ENCODE peak calls at places on chromosomes 7 and 10, in ten cellular contexts. V is kidney, Q is fibroblast of lung, M is uterus, L is transverse colon, R is tibial nerve, A is foreskin fibroblast, W is mucosa of descending colon, J is Panc1, Y is RWPE2. Z is an unnamed sample.

GRCh38 chr10:102455893-102456471 is 4.6 kb upstream of the C10orf95 start:
- DNase-seq in V (no peak), Q (peak), M (no peak), L (peak), R (no peak), A (peak), W (no peak), J (no peak), Y (no peak), Z (no peak)

GRCh38 chr10:61592581-61592980 is 70.1 kb upstream of the CABCOCO1 start:
- DNase-seq in V (no peak), Q (no peak), M (no peak), L (no peak), R (no peak), A (no peak), W (no peak), J (no peak), Y (no peak), Z (peak)

GRCh38 chr10:126208736-126209317 is 179.4 kb downstream of the ADAM12 start:
- DNase-seq in V (no peak), Q (peak), M (no peak), L (no peak), R (no peak), A (no peak), W (no peak), J (no peak), Y (no peak), Z (peak)

GRCh38 chr7:101113860-101114259 is 13.0 kb upstream of the SERPINE1 start:
- DNase-seq in V (no peak), Q (no peak), M (no peak), L (no peak), R (no peak), A (no peak), W (no peak), J (no peak), Y (no peak), Z (no peak)

GRCh38 chr10:115045516-115045915 is 47.6 kb upstream of the ATRNL1 start:
- DNase-seq in V (no peak), Q (no peak), M (no peak), L (no peak), R (no peak), A (no peak), W (no peak), J (no peak), Y (no peak), Z (no peak)

GRCh38 chr7:22549667-22550513 is 49.9 kb upstream of the STEAP1B start:
- DNase-seq in V (no peak), Q (peak), M (no peak), L (no peak), R (no peak), A (no peak), W (no peak), J (no peak), Y (peak), Z (peak)

GRCh38 chr10:70135046-70135445 is 2.4 kb upstream of the AIFM2 start:
- DNase-seq in V (no peak), Q (no peak), M (no peak), L (no peak), R (no peak), A (no peak), W (no peak), J (no peak), Y (no peak), Z (no peak)

GRCh38 chr7:140672382-140673062 is at the start of gene ADCK2:
- DNase-seq in V (peak), Q (no peak), M (peak), L (peak), R (no peak), A (no peak), W (peak), J (no peak), Y (no peak), Z (peak)

GRCh38 chr10:127774771-127775559 is 38.0 kb downstream of the FOXI2 start:
- DNase-seq in V (no peak), Q (no peak), M (no peak), L (no peak), R (no peak), A (no peak), W (no peak), J (no peak), Y (no peak), Z (no peak)

GRCh38 chr7:135406908-135407307 is 103.0 kb downstream of the CNOT4 start:
- DNase-seq in V (no peak), Q (no peak), M (no peak), L (no peak), R (no peak), A (no peak), W (no peak), J (no peak), Y (no peak), Z (no peak)

GRCh38 chr7:156777364-156778069 is 115.5 kb downstream of the LMBR1 start:
- DNase-seq in V (no peak), Q (peak), M (no peak), L (no peak), R (no peak), A (no peak), W (no peak), J (no peak), Y (no peak), Z (no peak)

GRCh38 chr7:150791304-150791703 is 8.9 kb downstream of the TMEM176B start:
- DNase-seq in V (no peak), Q (no peak), M (no peak), L (no peak), R (no peak), A (no peak), W (no peak), J (no peak), Y (no peak), Z (no peak)

GRCh38 chr10:82278401-82279182 is 403.6 kb downstream of the NRG3 start:
- DNase-seq in V (no peak), Q (no peak), M (no peak), L (peak), R (no peak), A (no peak), W (no peak), J (no peak), Y (no peak), Z (no peak)

DNA sequence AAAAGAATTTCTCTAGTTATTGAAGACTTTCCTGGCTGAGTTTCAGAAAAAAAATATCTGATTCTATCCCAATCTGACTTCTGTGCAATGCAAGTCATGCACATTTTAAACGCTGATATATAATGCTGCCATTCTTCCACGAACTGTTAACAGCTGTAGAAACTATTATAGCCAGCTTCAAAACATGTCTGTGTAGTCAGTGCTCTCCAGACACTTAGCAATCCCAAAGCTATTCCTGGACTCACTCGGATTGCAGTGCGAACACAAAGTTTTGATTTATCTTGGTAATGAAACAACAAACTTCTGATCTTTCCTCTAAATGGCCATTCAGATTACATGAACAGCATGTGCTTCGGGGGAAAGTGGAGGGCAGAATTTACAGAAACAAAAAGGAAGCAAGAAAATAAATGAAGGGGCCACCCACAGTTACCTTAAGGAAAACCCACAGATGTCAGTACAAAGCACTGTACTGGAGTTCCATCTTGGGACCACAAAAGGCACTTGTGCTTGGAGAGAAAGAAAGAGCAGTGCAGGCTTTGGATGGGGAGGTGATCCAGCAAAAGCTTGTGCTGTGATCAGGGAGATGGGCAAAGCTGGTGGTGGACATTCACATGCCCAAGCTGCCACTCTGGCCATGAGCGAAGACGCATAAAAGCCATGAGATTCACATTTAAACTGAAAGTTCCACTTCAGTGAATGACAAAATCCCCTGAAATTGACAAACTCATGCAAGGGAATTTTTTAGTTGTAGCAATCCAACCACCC is 32.2 kb upstream of the ADO start:
- DNase-seq in V (no peak), Q (peak), M (no peak), L (no peak), R (no peak), A (peak), W (no peak), J (no peak), Y (no peak), Z (no peak)
- H3K4me3 ChIP-seq in V (no peak), Q (no peak), M (no peak), L (no peak), R (no peak), A (no peak), W (no peak), J (no peak), Y (no peak), Z (no peak)

DNA sequence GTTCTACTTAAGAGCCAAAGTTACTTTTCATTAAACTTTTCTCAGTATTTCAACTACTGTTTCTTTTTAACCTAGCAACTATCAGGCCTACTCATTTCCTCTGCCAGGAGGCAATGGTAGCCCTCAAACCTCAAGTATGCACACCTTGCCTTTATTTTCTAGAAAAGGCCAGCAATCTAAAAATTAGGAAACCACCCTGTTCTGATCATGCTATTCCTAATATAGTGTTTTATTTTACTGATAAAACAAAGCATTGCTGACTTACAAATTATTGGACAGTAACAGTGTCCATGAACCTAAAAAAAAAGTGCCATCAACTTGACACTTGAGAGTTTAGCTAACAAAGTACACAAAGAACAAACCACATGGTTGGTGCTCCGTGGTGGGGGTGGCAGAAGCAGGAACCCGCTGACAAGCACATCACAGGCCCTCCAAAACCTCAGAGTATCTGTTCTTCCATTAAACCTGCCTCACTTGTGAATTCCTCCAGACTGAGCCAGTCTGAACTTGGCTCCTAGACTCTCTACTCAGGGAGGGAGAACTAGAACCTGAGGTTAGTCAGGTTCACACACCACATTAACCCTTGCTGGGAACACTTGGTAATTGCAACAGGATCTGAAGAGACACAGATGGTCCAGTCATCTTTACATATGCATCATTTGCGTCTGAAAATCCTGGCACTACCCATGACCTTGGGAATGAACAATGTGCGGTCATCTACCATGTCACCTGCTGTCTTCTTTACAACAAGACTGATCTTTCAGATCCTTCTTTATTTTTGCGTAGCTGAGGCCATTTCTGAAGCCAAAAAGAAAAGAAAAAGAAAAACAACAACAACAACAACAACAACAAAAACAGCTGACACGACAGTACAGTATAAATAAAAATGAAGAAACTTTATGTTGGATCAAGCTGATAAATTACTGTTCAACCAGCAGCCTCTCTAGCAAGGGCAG is 31.9 kb downstream of the PIP4K2A start:
- DNase-seq in V (no peak), Q (peak), M (no peak), L (peak), R (no peak), A (peak), W (no peak), J (peak), Y (no peak), Z (no peak)
- H3K4me3 ChIP-seq in V (no peak), Q (no peak), M (no peak), L (no peak), R (no peak), A (no peak), W (no peak), J (no peak), Y (no peak), Z (no peak)

GRCh38 chr7:12635830-12636229 is 51.6 kb upstream of the ARL4A start:
- DNase-seq in V (no peak), Q (no peak), M (no peak), L (peak), R (no peak), A (no peak), W (no peak), J (no peak), Y (no peak), Z (no peak)
- H3K4me3 ChIP-seq in V (no peak), Q (peak), M (no peak), L (no peak), R (no peak), A (no peak), W (no peak), J (no peak), Y (peak), Z (no peak)

GRCh38 chr10:12348341-12348869 is 942 bp upstream of the CAMK1D start:
- DNase-seq in V (peak), Q (no peak), M (peak), L (peak), R (no peak), A (no peak), W (no peak), J (no peak), Y (no peak), Z (no peak)
- H3K4me3 ChIP-seq in V (no peak), Q (peak), M (peak), L (peak), R (peak), A (peak), W (peak), J (peak), Y (peak), Z (peak)

GRCh38 chr7:29839302-29839701 is 33.0 kb downstream of the WIPF3 start:
- DNase-seq in V (no peak), Q (peak), M (peak), L (peak), R (no peak), A (peak), W (no peak), J (no peak), Y (no peak), Z (no peak)
- H3K4me3 ChIP-seq in V (no peak), Q (no peak), M (no peak), L (no peak), R (no peak), A (no peak), W (no peak), J (no peak), Y (no peak), Z (no peak)

GRCh38 chr10:98030991-98031431 is 590 bp upstream of the CRTAC1 start:
- DNase-seq in V (peak), Q (peak), M (no peak), L (no peak), R (no peak), A (no peak), W (no peak), J (no peak), Y (no peak), Z (no peak)

GRCh38 chr10:98031440-98031839 is 1.0 kb upstream of the CRTAC1 start:
- DNase-seq in V (no peak), Q (no peak), M (no peak), L (no peak), R (no peak), A (no peak), W (no peak), J (no peak), Y (no peak), Z (no peak)

GRCh38 chr10:98030093-98030821 is at the start of gene CRTAC1:
- DNase-seq in V (peak), Q (peak), M (peak), L (peak), R (peak), A (peak), W (no peak), J (no peak), Y (no peak), Z (peak)

GRCh38 chr10:98028168-98028770 is 2.2 kb downstream of the CRTAC1 start:
- DNase-seq in V (no peak), Q (peak), M (peak), L (peak), R (no peak), A (no peak), W (no peak), J (peak), Y (no peak), Z (peak)

GRCh38 chr10:98029149-98030092 is 1.0 kb downstream of the CRTAC1 start:
- DNase-seq in V (peak), Q (no peak), M (no peak), L (no peak), R (no peak), A (no peak), W (no peak), J (no peak), Y (no peak), Z (no peak)
- H3K4me3 ChIP-seq in V (no peak), Q (no peak), M (peak), L (peak), R (peak), A (no peak), W (no peak), J (peak), Y (no peak), Z (no peak)

DNA sequence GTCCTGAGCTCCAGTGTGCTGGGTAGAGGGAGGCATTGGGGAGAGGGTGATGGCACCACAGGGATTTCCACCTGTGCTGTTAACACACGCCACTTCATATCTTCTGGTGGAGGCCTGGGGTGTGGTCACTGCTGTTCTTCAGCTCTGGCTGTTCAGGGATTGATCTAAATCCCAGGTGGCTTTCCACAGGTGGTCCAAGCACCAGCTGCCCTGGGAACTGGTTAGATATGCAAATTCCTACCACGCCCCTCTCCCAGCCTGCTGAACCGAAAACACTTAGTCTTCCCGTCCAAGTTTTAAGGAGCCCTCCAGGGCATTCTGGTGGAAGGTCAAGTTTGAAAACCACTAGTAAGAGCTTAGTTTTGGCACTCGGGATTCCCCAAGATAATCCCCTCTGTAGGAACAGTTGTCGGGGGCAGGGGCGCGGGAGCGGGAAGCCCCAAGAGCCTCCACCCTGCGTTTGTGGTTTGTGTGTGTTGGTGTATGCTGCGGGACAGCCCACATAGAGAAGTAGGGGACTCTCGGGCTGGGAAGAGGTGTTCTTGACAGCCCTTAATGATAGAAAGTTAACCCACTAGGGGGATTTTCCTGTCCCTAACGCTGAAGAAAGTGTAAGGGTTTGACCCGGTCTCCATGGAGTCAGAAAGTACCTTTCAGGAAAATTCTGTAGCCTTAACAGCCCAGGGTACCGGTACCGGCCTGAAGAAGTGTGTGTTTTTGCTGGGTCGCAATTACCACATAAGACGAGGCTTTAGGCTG is 5.1 kb downstream of the DEPP1 start:
- DNase-seq in V (no peak), Q (no peak), M (peak), L (no peak), R (peak), A (no peak), W (no peak), J (no peak), Y (no peak), Z (peak)
- H3K4me3 ChIP-seq in V (no peak), Q (no peak), M (no peak), L (no peak), R (peak), A (no peak), W (no peak), J (no peak), Y (no peak), Z (no peak)

GRCh38 chr7:130912910-130913720 is 179.1 kb upstream of the KLF14 start:
- DNase-seq in V (peak), Q (peak), M (peak), L (peak), R (peak), A (peak), W (peak), J (peak), Y (peak), Z (peak)

GRCh38 chr7:130909161-130909836 is 175.3 kb upstream of the KLF14 start:
- DNase-seq in V (no peak), Q (no peak), M (no peak), L (no peak), R (no peak), A (no peak), W (no peak), J (no peak), Y (no peak), Z (no peak)

GRCh38 chr7:130912086-130912909 is 178.3 kb upstream of the KLF14 start:
- DNase-seq in V (no peak), Q (peak), M (no peak), L (no peak), R (no peak), A (no peak), W (no peak), J (peak), Y (no peak), Z (peak)

GRCh38 chr7:130909881-130910672 is 176.1 kb upstream of the KLF14 start:
- DNase-seq in V (no peak), Q (peak), M (no peak), L (no peak), R (no peak), A (no peak), W (no peak), J (peak), Y (no peak), Z (no peak)

DNA sequence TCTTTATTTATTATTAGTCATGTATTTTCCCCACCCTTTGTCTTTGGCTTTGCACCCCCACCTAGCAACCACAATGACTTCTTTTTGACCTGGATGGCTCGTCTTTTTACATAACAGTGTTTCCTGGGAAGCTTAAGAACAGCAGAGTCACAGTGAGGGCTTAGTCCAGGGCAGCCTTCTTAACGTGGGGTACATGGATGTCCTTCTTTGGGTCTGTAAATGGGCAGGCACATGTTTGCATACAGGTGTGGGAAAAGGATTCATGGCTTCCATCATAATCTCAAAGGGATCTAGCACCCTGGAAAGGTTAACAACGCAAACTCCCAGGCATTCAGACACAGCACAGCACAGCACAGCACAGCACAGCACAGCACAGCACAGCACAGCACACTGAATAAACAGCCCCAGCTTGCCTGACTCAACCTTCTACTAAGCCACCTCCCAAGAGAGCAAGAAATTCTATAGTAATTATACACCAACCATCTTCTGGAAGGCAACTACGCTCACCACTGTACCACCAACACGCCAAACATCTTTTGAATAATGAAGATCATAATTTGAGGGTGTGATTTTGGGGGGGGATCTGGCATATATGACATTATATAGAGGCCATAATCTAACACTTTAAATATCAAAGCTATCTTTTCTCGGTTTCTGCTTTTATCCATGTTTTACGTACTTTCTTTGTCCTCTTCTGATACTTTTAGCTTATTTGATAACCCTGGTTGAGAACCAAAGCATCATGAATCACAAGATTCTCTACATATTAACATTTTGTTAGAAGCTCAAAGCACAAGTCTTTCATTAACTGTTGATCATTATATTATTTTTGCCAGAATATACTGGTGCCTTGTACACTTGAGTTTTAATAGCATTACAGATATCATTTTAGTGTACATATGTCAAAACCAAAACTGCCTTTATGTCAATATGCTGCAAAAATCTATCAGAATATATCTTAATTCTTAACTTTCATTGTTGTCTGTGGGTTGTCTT is 177.2 kb upstream of the KLF14 start:
- DNase-seq in V (no peak), Q (peak), M (no peak), L (no peak), R (no peak), A (no peak), W (no peak), J (peak), Y (no peak), Z (no peak)
- H3K4me3 ChIP-seq in V (peak), Q (peak), M (peak), L (peak), R (peak), A (peak), W (peak), J (peak), Y (peak), Z (no peak)

GRCh38 chr7:41706228-41706930 is 3.5 kb upstream of the INHBA start:
- DNase-seq in V (no peak), Q (no peak), M (no peak), L (no peak), R (no peak), A (no peak), W (no peak), J (no peak), Y (no peak), Z (no peak)
- H3K4me3 ChIP-seq in V (peak), Q (peak), M (no peak), L (no peak), R (no peak), A (no peak), W (no peak), J (no peak), Y (no peak), Z (no peak)

Z was measured in HAP-1.